ENCODE peak calls at places on chromosomes 4 and X, in six cellular contexts. One of them, this sample, is unnamed.

GRCh38 chrX:111652719-111653118 is 28.3 kb upstream of the ALG13 start:
- DNase-seq in T-helper 22 cell: no peak
- DNase-seq in naive thymus-derived CD8-positive, alpha-beta T cell: no peak
- DNase-seq in activated T-helper 9 cell treated with anti-CD3 and anti-CD28 coated beads, Interleukin-2, amount 50 U/mL, for 16 hours: no peak
- DNase-seq in T1000: no peak
- DNase-seq in fibroblast of lung: no peak
- DNase-seq in this sample: no peak

GRCh38 chr4:147683172-147683571 is 791 bp downstream of the PRMT9 start:
- DNase-seq in T-helper 22 cell: no peak
- DNase-seq in fibroblast of lung: peak
- DNase-seq in activated T-helper 9 cell treated with anti-CD3 and anti-CD28 coated beads, Interleukin-2, amount 50 U/mL, for 16 hours: no peak
- DNase-seq in naive thymus-derived CD8-positive, alpha-beta T cell: no peak
- DNase-seq in T1000: no peak
- DNase-seq in this sample: peak

GRCh38 chr4:77734928-77735327 is 84.2 kb downstream of the CNOT6L start:
- DNase-seq in naive thymus-derived CD8-positive, alpha-beta T cell: no peak
- DNase-seq in fibroblast of lung: peak
- DNase-seq in T-helper 22 cell: peak
- DNase-seq in activated T-helper 9 cell treated with anti-CD3 and anti-CD28 coated beads, Interleukin-2, amount 50 U/mL, for 16 hours: peak
- DNase-seq in T1000: no peak
- DNase-seq in this sample: peak

GRCh38 chrX:71068052-71068918 is at the start of gene SNX12:
- DNase-seq in T1000: peak
- DNase-seq in T-helper 22 cell: peak
- DNase-seq in naive thymus-derived CD8-positive, alpha-beta T cell: peak
- DNase-seq in fibroblast of lung: peak
- DNase-seq in activated T-helper 9 cell treated with anti-CD3 and anti-CD28 coated beads, Interleukin-2, amount 50 U/mL, for 16 hours: peak
- DNase-seq in this sample: peak

GRCh38 chrX:23497919-23498318 is 163.3 kb downstream of the PTCHD1 start:
- DNase-seq in naive thymus-derived CD8-positive, alpha-beta T cell: no peak
- DNase-seq in T-helper 22 cell: no peak
- DNase-seq in activated T-helper 9 cell treated with anti-CD3 and anti-CD28 coated beads, Interleukin-2, amount 50 U/mL, for 16 hours: no peak
- DNase-seq in T1000: no peak
- DNase-seq in fibroblast of lung: no peak
- DNase-seq in this sample: no peak

GRCh38 chrX:141220342-141221008 is 21.8 kb downstream of the SPANXC start:
- DNase-seq in naive thymus-derived CD8-positive, alpha-beta T cell: no peak
- DNase-seq in T1000: peak
- DNase-seq in activated T-helper 9 cell treated with anti-CD3 and anti-CD28 coated beads, Interleukin-2, amount 50 U/mL, for 16 hours: no peak
- DNase-seq in fibroblast of lung: peak
- DNase-seq in T-helper 22 cell: no peak
- DNase-seq in this sample: no peak

GRCh38 chr4:36944227-36944626 is 300.3 kb upstream of the NWD2 start:
- DNase-seq in T-helper 22 cell: no peak
- DNase-seq in T1000: no peak
- DNase-seq in naive thymus-derived CD8-positive, alpha-beta T cell: no peak
- DNase-seq in activated T-helper 9 cell treated with anti-CD3 and anti-CD28 coated beads, Interleukin-2, amount 50 U/mL, for 16 hours: no peak
- DNase-seq in fibroblast of lung: no peak
- DNase-seq in this sample: no peak

GRCh38 chr4:82525287-82525898 is 36.4 kb downstream of the TMEM150C start:
- DNase-seq in activated T-helper 9 cell treated with anti-CD3 and anti-CD28 coated beads, Interleukin-2, amount 50 U/mL, for 16 hours: no peak
- DNase-seq in T-helper 22 cell: no peak
- DNase-seq in naive thymus-derived CD8-positive, alpha-beta T cell: no peak
- DNase-seq in T1000: no peak
- DNase-seq in fibroblast of lung: peak
- DNase-seq in this sample: no peak

GRCh38 chr4:19455850-19456602 is 795.7 kb upstream of the SLIT2 start:
- DNase-seq in fibroblast of lung: no peak
- DNase-seq in T1000: no peak
- DNase-seq in T-helper 22 cell: no peak
- DNase-seq in naive thymus-derived CD8-positive, alpha-beta T cell: no peak
- DNase-seq in activated T-helper 9 cell treated with anti-CD3 and anti-CD28 coated beads, Interleukin-2, amount 50 U/mL, for 16 hours: no peak
- DNase-seq in this sample: no peak

GRCh38 chrX:50721771-50722521 is 92.0 kb downstream of the SHROOM4 start:
- DNase-seq in T-helper 22 cell: no peak
- DNase-seq in naive thymus-derived CD8-positive, alpha-beta T cell: no peak
- DNase-seq in T1000: no peak
- DNase-seq in activated T-helper 9 cell treated with anti-CD3 and anti-CD28 coated beads, Interleukin-2, amount 50 U/mL, for 16 hours: no peak
- DNase-seq in fibroblast of lung: peak
- DNase-seq in this sample: no peak

GRCh38 chrX:115713465-115713864 is 152.5 kb downstream of the PLS3 start:
- DNase-seq in T1000: no peak
- DNase-seq in T-helper 22 cell: no peak
- DNase-seq in activated T-helper 9 cell treated with anti-CD3 and anti-CD28 coated beads, Interleukin-2, amount 50 U/mL, for 16 hours: no peak
- DNase-seq in naive thymus-derived CD8-positive, alpha-beta T cell: no peak
- DNase-seq in fibroblast of lung: no peak
- DNase-seq in this sample: no peak

GRCh38 chr4:128675083-128675482 is 134.4 kb upstream of the JADE1 start:
- DNase-seq in activated T-helper 9 cell treated with anti-CD3 and anti-CD28 coated beads, Interleukin-2, amount 50 U/mL, for 16 hours: no peak
- DNase-seq in naive thymus-derived CD8-positive, alpha-beta T cell: no peak
- DNase-seq in T1000: no peak
- DNase-seq in fibroblast of lung: no peak
- DNase-seq in T-helper 22 cell: no peak
- DNase-seq in this sample: no peak

GRCh38 chr4:137375111-137375850 is 157.0 kb downstream of the PCDH18 start:
- DNase-seq in fibroblast of lung: no peak
- DNase-seq in activated T-helper 9 cell treated with anti-CD3 and anti-CD28 coated beads, Interleukin-2, amount 50 U/mL, for 16 hours: no peak
- DNase-seq in naive thymus-derived CD8-positive, alpha-beta T cell: no peak
- DNase-seq in T-helper 22 cell: no peak
- DNase-seq in T1000: no peak
- DNase-seq in this sample: no peak

GRCh38 chrX:48278958-48279357 is 23.8 kb downstream of the SSX1 start:
- DNase-seq in naive thymus-derived CD8-positive, alpha-beta T cell: no peak
- DNase-seq in fibroblast of lung: no peak
- DNase-seq in activated T-helper 9 cell treated with anti-CD3 and anti-CD28 coated beads, Interleukin-2, amount 50 U/mL, for 16 hours: no peak
- DNase-seq in T1000: no peak
- DNase-seq in T-helper 22 cell: no peak
- DNase-seq in this sample: no peak

GRCh38 chr4:133355636-133356035 is 206.5 kb downstream of the PCDH10 start:
- DNase-seq in activated T-helper 9 cell treated with anti-CD3 and anti-CD28 coated beads, Interleukin-2, amount 50 U/mL, for 16 hours: no peak
- DNase-seq in fibroblast of lung: no peak
- DNase-seq in T1000: no peak
- DNase-seq in T-helper 22 cell: no peak
- DNase-seq in naive thymus-derived CD8-positive, alpha-beta T cell: no peak
- DNase-seq in this sample: no peak

GRCh38 chrX:135477576-135477975 is 42.9 kb upstream of the INTS6L start:
- DNase-seq in T-helper 22 cell: no peak
- DNase-seq in naive thymus-derived CD8-positive, alpha-beta T cell: peak
- DNase-seq in fibroblast of lung: peak
- DNase-seq in T1000: no peak
- DNase-seq in activated T-helper 9 cell treated with anti-CD3 and anti-CD28 coated beads, Interleukin-2, amount 50 U/mL, for 16 hours: peak
- DNase-seq in this sample: peak

GRCh38 chr4:73864365-73864764 is 4.8 kb upstream of the CXCL1 start:
- DNase-seq in T-helper 22 cell: no peak
- DNase-seq in naive thymus-derived CD8-positive, alpha-beta T cell: no peak
- DNase-seq in T1000: no peak
- DNase-seq in activated T-helper 9 cell treated with anti-CD3 and anti-CD28 coated beads, Interleukin-2, amount 50 U/mL, for 16 hours: no peak
- DNase-seq in fibroblast of lung: no peak
- DNase-seq in this sample: peak

GRCh38 chrX:79570524-79571240 is 203.5 kb upstream of the ITM2A start:
- DNase-seq in fibroblast of lung: no peak
- DNase-seq in T-helper 22 cell: no peak
- DNase-seq in activated T-helper 9 cell treated with anti-CD3 and anti-CD28 coated beads, Interleukin-2, amount 50 U/mL, for 16 hours: no peak
- DNase-seq in T1000: no peak
- DNase-seq in naive thymus-derived CD8-positive, alpha-beta T cell: no peak
- DNase-seq in this sample: no peak

This sample was measured in AML-193.